ENCODE peak calls at places on chromosomes 2 and 18, in nine cellular contexts. E is transverse colon, I is GM23248, T is coronary artery, C is mesendoderm, Z is stomach, M is HFF-Myc, Y is kidney, U is DND-41. Q is an unnamed sample.

GRCh38 chr2:95738301-95738700 is 146.5 kb downstream of the TRIM43 start:
- DNase-seq in I (no peak), T (no peak), Y (no peak), E (no peak), M (no peak), C (no peak), U (no peak), Z (no peak), Q (no peak)

GRCh38 chr18:37419272-37419671 is 146.3 kb downstream of the CELF4 start:
- DNase-seq in M (no peak), C (peak; percentile 52), E (no peak), I (peak; percentile 26), U (no peak), Z (no peak), T (no peak), Y (no peak), Q (no peak)

GRCh38 chr2:714005-714741 is 37.0 kb upstream of the TMEM18 start:
- DNase-seq in Z (peak; percentile 69), Y (no peak), C (peak; percentile 68), M (peak; percentile 20), E (peak; percentile 70), I (peak; percentile 66), T (no peak), U (peak; percentile 71), Q (peak; percentile 4)

GRCh38 chr2:32772623-32773221 is 144.9 kb downstream of the TTC27 start:
- DNase-seq in E (no peak), Z (no peak), C (peak; percentile 89), I (peak; percentile 72), U (no peak), T (no peak), M (peak; percentile 19), Y (no peak), Q (no peak)

GRCh38 chr2:158979775-158980174 is 11.3 kb downstream of the TANC1 start:
- DNase-seq in I (peak; percentile 62), Y (no peak), U (no peak), C (no peak), T (no peak), M (no peak), Z (no peak), E (no peak), Q (no peak)

GRCh38 chr2:7225848-7226247 is 308.6 kb downstream of the RNF144A start:
- DNase-seq in T (no peak), C (no peak), U (no peak), E (no peak), M (no peak), I (no peak), Z (no peak), Y (no peak), Q (no peak)

GRCh38 chr2:203763425-203764272 is 57.2 kb downstream of the CD28 start:
- DNase-seq in C (no peak), E (no peak), I (no peak), M (no peak), U (no peak), Z (no peak), Y (no peak), T (no peak), Q (no peak)

GRCh38 chr18:12278765-12279682 is 24.9 kb downstream of the CIDEA start:
- DNase-seq in M (peak; percentile 91), T (peak; percentile 97), Z (peak; percentile 40), E (peak; percentile 69), U (no peak), I (peak; percentile 97), Y (peak; percentile 93), C (peak; percentile 98), Q (no peak)

GRCh38 chr2:149143734-149144133 is 105.2 kb downstream of the LYPD6B start:
- DNase-seq in T (no peak), Z (no peak), I (no peak), U (no peak), E (no peak), Y (no peak), C (no peak), M (no peak), Q (no peak)

GRCh38 chr2:930935-931334 is 19.7 kb upstream of the SNTG2 start:
- DNase-seq in U (no peak), E (no peak), C (no peak), I (no peak), M (no peak), T (no peak), Y (no peak), Z (no peak), Q (no peak)

GRCh38 chr2:162063281-162063680 is 10.7 kb downstream of the DPP4 start:
- DNase-seq in M (no peak), Y (no peak), T (no peak), U (no peak), E (no peak), C (no peak), I (no peak), Z (no peak), Q (no peak)
- H3K4me3 ChIP-seq in M (no peak overlapping the region), Y (no peak overlapping the region), T (no peak overlapping the region), U (no peak overlapping the region), E (no peak overlapping the region), C (no peak overlapping the region), I (no peak overlapping the region), Z (no peak overlapping the region), Q (no peak overlapping the region)

GRCh38 chr2:64751286-64752260 is 97.9 kb upstream of the SERTAD2 start:
- DNase-seq in U (peak; percentile 47), E (peak; percentile 76), M (no peak), I (peak; percentile 66), C (peak; percentile 46), T (no peak), Y (peak; percentile 100), Z (peak; percentile 44), Q (no peak)
- H3K4me3 ChIP-seq in U (peak overlapping the region; percentile 75), E (peak overlapping the region; percentile 50), M (peak overlapping the region; percentile 47), I (peak overlapping the region; percentile 91), C (peak overlapping the region; percentile 63), T (peak overlapping the region; percentile 82), Y (peak overlapping the region; percentile 84), Z (peak overlapping the region; percentile 76), Q (peak overlapping the region; percentile 84)

GRCh38 chr2:99386011-99386410 is 48.8 kb downstream of the EIF5B start:
- DNase-seq in C (no peak), Y (no peak), I (peak; percentile 12), Z (no peak), M (no peak), E (no peak), U (no peak), T (no peak), Q (no peak)

GRCh38 chr2:99389371-99389770 is 52.2 kb downstream of the EIF5B start:
- DNase-seq in Z (no peak), Y (no peak), U (no peak), T (no peak), M (peak; percentile 19), I (peak; percentile 74), E (no peak), C (no peak), Q (no peak)

GRCh38 chr2:99388892-99389291 is 51.7 kb downstream of the EIF5B start:
- DNase-seq in C (no peak), M (no peak), E (no peak), I (no peak), T (no peak), Y (no peak), Z (no peak), U (no peak), Q (no peak)

GRCh38 chr2:99395589-99396130 is 58.5 kb downstream of the EIF5B start:
- DNase-seq in M (no peak), T (no peak), Y (no peak), I (no peak), U (no peak), Z (no peak), E (no peak), C (no peak), Q (no peak)

GRCh38 chr2:99389946-99390345 is 52.8 kb downstream of the EIF5B start:
- DNase-seq in Z (no peak), I (peak; percentile 71), Y (no peak), T (no peak), M (no peak), E (no peak), C (no peak), U (no peak), Q (no peak)
- H3K4me3 ChIP-seq in Z (no peak overlapping the region), I (no peak overlapping the region), Y (no peak overlapping the region), T (no peak overlapping the region), M (no peak overlapping the region), E (no peak overlapping the region), C (no peak overlapping the region), U (no peak overlapping the region), Q (no peak overlapping the region)

GRCh38 chr2:100673691-100674485 is 111.1 kb downstream of the PDCL3 start:
- DNase-seq in E (no peak), I (no peak), T (peak; percentile 60), U (no peak), Y (no peak), C (no peak), Z (no peak), M (no peak), Q (no peak)
- H3K4me3 ChIP-seq in E (no peak overlapping the region), I (no peak overlapping the region), T (no peak overlapping the region), U (no peak overlapping the region), Y (no peak overlapping the region), C (no peak overlapping the region), Z (no peak overlapping the region), M (no peak overlapping the region), Q (no peak overlapping the region)

GRCh38 chr2:176093145-176093888 is 796 bp downstream of the HOXD13 start:
- DNase-seq in Y (peak; percentile 63), M (no peak), C (peak; percentile 48), Z (peak; percentile 22), I (peak; percentile 88), E (no peak), T (no peak), U (peak; percentile 42), Q (no peak)
- H3K4me3 ChIP-seq in Y (no peak overlapping the region), M (peak overlapping the region; percentile 56), C (no peak overlapping the region), Z (peak overlapping the region; percentile 41), I (peak overlapping the region; percentile 77), E (peak overlapping the region; percentile 38), T (peak overlapping the region; percentile 65), U (peak overlapping the region; percentile 83), Q (peak overlapping the region; percentile 7)